ENCODE peak calls at places on chromosomes 3 and 15, in eight cellular contexts. C is osteoblast; B is GM10248; T is BE2C; Z is activated CD4-positive, alpha-beta T cell treated with anti-CD3 and anti-CD28 coated beads, Interleukin-2, amount 50 U/mL, for 1 hour; N is glutamatergic neuron; X is T-helper 2 cell; J is CD4-positive, alpha-beta T cell. R is an unnamed sample.

GRCh38 chr15:82551646-82552247 is 11.5 kb upstream of the RPS17 start:
- DNase-seq in C (no peak), B (peak), T (no peak), Z (no peak), N (no peak), X (no peak), J (no peak), R (no peak)

GRCh38 chr3:132422531-132422930 is 5.2 kb downstream of the DNAJC13 start:
- DNase-seq in C (no peak), B (no peak), T (no peak), Z (no peak), N (no peak), X (no peak), J (no peak), R (no peak)

GRCh38 chr15:50355980-50356379 is 982 bp upstream of the GABPB1 start:
- DNase-seq in C (no peak), B (no peak), T (no peak), Z (no peak), N (no peak), X (no peak), J (no peak), R (no peak)

GRCh38 chr15:80662756-80663553 is 32.2 kb upstream of the ABHD17C start:
- DNase-seq in C (no peak), B (no peak), T (no peak), Z (no peak), N (no peak), X (no peak), J (no peak), R (no peak)

GRCh38 chr3:76685858-76686257 is 354.0 kb upstream of the ROBO2 start:
- DNase-seq in C (no peak), B (no peak), T (no peak), Z (no peak), N (no peak), X (no peak), J (no peak), R (no peak)

GRCh38 chr15:48040166-48040817 is 80.5 kb upstream of the SLC24A5 start:
- DNase-seq in C (no peak), B (no peak), T (peak), Z (no peak), N (no peak), X (no peak), J (no peak), R (peak)

GRCh38 chr3:196138927-196139680 is 57.2 kb upstream of the TFRC start:
- DNase-seq in C (peak), B (no peak), T (no peak), Z (no peak), N (no peak), X (no peak), J (no peak), R (no peak)

GRCh38 chr3:71025010-71025409 is 558.5 kb downstream of the FOXP1 start:
- DNase-seq in C (no peak), B (no peak), T (no peak), Z (no peak), N (no peak), X (no peak), J (no peak), R (no peak)

GRCh38 chr3:101890716-101891115 is 41.4 kb downstream of the NFKBIZ start:
- DNase-seq in C (no peak), B (no peak), T (no peak), Z (no peak), N (no peak), X (no peak), J (no peak), R (no peak)

GRCh38 chr3:28994161-28994905 is 286.5 kb upstream of the RBMS3 start:
- DNase-seq in C (no peak), B (no peak), T (no peak), Z (no peak), N (no peak), X (no peak), J (no peak), R (peak)

GRCh38 chr3:196793224-196793623 is 53.6 kb downstream of the PAK2 start:
- DNase-seq in C (peak), B (no peak), T (no peak), Z (no peak), N (no peak), X (no peak), J (no peak), R (no peak)

GRCh38 chr3:156469456-156469855 is 85.5 kb downstream of the SSR3 start:
- DNase-seq in C (no peak), B (no peak), T (no peak), Z (no peak), N (no peak), X (no peak), J (no peak), R (no peak)

GRCh38 chr15:42863572-42864239 is 56.9 kb downstream of the TTBK2 start:
- DNase-seq in C (no peak), B (no peak), T (no peak), Z (no peak), N (no peak), X (no peak), J (no peak), R (no peak)

GRCh38 chr3:150497956-150498355 is 48.3 kb downstream of the SERP1 start:
- DNase-seq in C (peak), B (no peak), T (no peak), Z (no peak), N (no peak), X (no peak), J (no peak), R (no peak)

GRCh38 chr15:51085764-51086163 is 8.9 kb downstream of the TNFAIP8L3 start:
- DNase-seq in C (no peak), B (no peak), T (no peak), Z (no peak), N (no peak), X (no peak), J (no peak), R (no peak)

GRCh38 chr15:45454825-45455224 is 67.7 kb downstream of the SLC30A4 start:
- DNase-seq in C (peak), B (peak), T (no peak), Z (peak), N (no peak), X (peak), J (peak), R (no peak)

GRCh38 chr3:64355473-64355872 is 130.2 kb upstream of the PRICKLE2 start:
- DNase-seq in C (no peak), B (no peak), T (no peak), Z (no peak), N (no peak), X (no peak), J (no peak), R (no peak)

GRCh38 chr3:71051893-71052687 is 531.4 kb downstream of the FOXP1 start:
- DNase-seq in C (no peak), B (no peak), T (no peak), Z (no peak), N (no peak), X (no peak), J (no peak), R (no peak)

GRCh38 chr3:197854596-197855343 is 63.7 kb downstream of the LRCH3 start:
- DNase-seq in C (peak), B (no peak), T (no peak), Z (no peak), N (no peak), X (no peak), J (no peak), R (no peak)

GRCh38 chr15:90558182-90558581 is 28.5 kb downstream of the CRTC3 start:
- DNase-seq in C (no peak), B (no peak), T (peak), Z (no peak), N (no peak), X (no peak), J (no peak), R (no peak)

GRCh38 chr3:125068265-125068664 is 12.5 kb upstream of the HEG1 start:
- DNase-seq in C (no peak), B (no peak), T (no peak), Z (no peak), N (no peak), X (no peak), J (no peak), R (no peak)

GRCh38 chr3:129046037-129046731 is 14.4 kb upstream of the GP9 start:
- DNase-seq in C (no peak), B (no peak), T (no peak), Z (no peak), N (no peak), X (no peak), J (no peak), R (no peak)

R was measured in NCI-H524.